ENCODE peak calls at places on chromosome 4, in eight cellular contexts. One of them, this sample, is unnamed. For H3K36me3, the result is how much of the 10 kb centered on the place peaks cover.

GRCh38 chr4:4289575-4289929 is 402 bp downstream of the LYAR start:
- DNase-seq in cardiac muscle cell: no peak
- DNase-seq in PC-3: peak
- DNase-seq in OCI-LY7: no peak
- DNase-seq in thyroid gland: no peak
- DNase-seq in upper lobe of right lung: no peak
- DNase-seq in IMR-90: no peak
- DNase-seq in CD4-positive, CD25-positive, alpha-beta regulatory T cell: no peak
- DNase-seq in this sample: peak

GRCh38 chr4:36348403-36348938 is 67.1 kb downstream of the DTHD1 start:
- DNase-seq in CD4-positive, CD25-positive, alpha-beta regulatory T cell: peak
- DNase-seq in IMR-90: no peak
- DNase-seq in upper lobe of right lung: no peak
- DNase-seq in PC-3: no peak
- DNase-seq in thyroid gland: no peak
- DNase-seq in cardiac muscle cell: no peak
- DNase-seq in OCI-LY7: peak
- DNase-seq in this sample: no peak

GRCh38 chr4:188396037-188396436 is 256.8 kb downstream of the TRIML1 start:
- DNase-seq in IMR-90: peak
- DNase-seq in PC-3: no peak
- DNase-seq in upper lobe of right lung: no peak
- DNase-seq in thyroid gland: no peak
- DNase-seq in OCI-LY7: no peak
- DNase-seq in cardiac muscle cell: no peak
- DNase-seq in CD4-positive, CD25-positive, alpha-beta regulatory T cell: no peak
- DNase-seq in this sample: peak

GRCh38 chr4:102272318-102272717 is 73.0 kb downstream of the SLC39A8 start:
- DNase-seq in CD4-positive, CD25-positive, alpha-beta regulatory T cell: no peak
- DNase-seq in PC-3: no peak
- DNase-seq in thyroid gland: no peak
- DNase-seq in upper lobe of right lung: no peak
- DNase-seq in cardiac muscle cell: no peak
- DNase-seq in OCI-LY7: no peak
- DNase-seq in IMR-90: no peak
- DNase-seq in this sample: no peak

GRCh38 chr4:41232406-41232805 is 18.1 kb upstream of the APBB2 start:
- DNase-seq in OCI-LY7: peak
- DNase-seq in upper lobe of right lung: no peak
- DNase-seq in PC-3: no peak
- DNase-seq in IMR-90: no peak
- DNase-seq in cardiac muscle cell: no peak
- DNase-seq in thyroid gland: no peak
- DNase-seq in CD4-positive, CD25-positive, alpha-beta regulatory T cell: no peak
- DNase-seq in this sample: no peak

GRCh38 chr4:147760695-147761094 is 28.8 kb downstream of the ARHGAP10 start:
- DNase-seq in PC-3: no peak
- DNase-seq in thyroid gland: peak
- DNase-seq in upper lobe of right lung: no peak
- DNase-seq in IMR-90: no peak
- DNase-seq in CD4-positive, CD25-positive, alpha-beta regulatory T cell: no peak
- DNase-seq in OCI-LY7: no peak
- DNase-seq in cardiac muscle cell: no peak
- DNase-seq in this sample: peak

GRCh38 chr4:173958445-173958844 is 325.0 kb downstream of the FBXO8 start:
- DNase-seq in cardiac muscle cell: peak
- DNase-seq in upper lobe of right lung: no peak
- DNase-seq in CD4-positive, CD25-positive, alpha-beta regulatory T cell: no peak
- DNase-seq in thyroid gland: no peak
- DNase-seq in IMR-90: peak
- DNase-seq in OCI-LY7: no peak
- DNase-seq in PC-3: no peak
- DNase-seq in this sample: peak

GRCh38 chr4:160825644-160826338 is 1338.0 kb downstream of the FSTL5 start:
- DNase-seq in PC-3: no peak
- DNase-seq in IMR-90: no peak
- DNase-seq in OCI-LY7: no peak
- DNase-seq in CD4-positive, CD25-positive, alpha-beta regulatory T cell: no peak
- DNase-seq in cardiac muscle cell: no peak
- DNase-seq in upper lobe of right lung: no peak
- DNase-seq in thyroid gland: no peak
- DNase-seq in this sample: no peak

GRCh38 chr4:128386761-128387599 is 99.4 kb upstream of the PGRMC2 start:
- DNase-seq in IMR-90: peak
- DNase-seq in PC-3: peak
- DNase-seq in OCI-LY7: no peak
- DNase-seq in thyroid gland: peak
- DNase-seq in upper lobe of right lung: peak
- DNase-seq in cardiac muscle cell: peak
- DNase-seq in CD4-positive, CD25-positive, alpha-beta regulatory T cell: no peak
- DNase-seq in this sample: peak

GRCh38 chr4:123449362-123449761 is 52.8 kb downstream of the SPRY1 start:
- DNase-seq in IMR-90: peak
- DNase-seq in PC-3: no peak
- DNase-seq in upper lobe of right lung: no peak
- DNase-seq in CD4-positive, CD25-positive, alpha-beta regulatory T cell: no peak
- DNase-seq in OCI-LY7: no peak
- DNase-seq in cardiac muscle cell: no peak
- DNase-seq in thyroid gland: no peak
- DNase-seq in this sample: no peak
- H3K36me3 ChIP-seq in IMR-90: under half
- H3K36me3 ChIP-seq in PC-3: under half
- H3K36me3 ChIP-seq in upper lobe of right lung: under half
- H3K36me3 ChIP-seq in CD4-positive, CD25-positive, alpha-beta regulatory T cell: under half
- H3K36me3 ChIP-seq in OCI-LY7: under half
- H3K36me3 ChIP-seq in cardiac muscle cell: under half
- H3K36me3 ChIP-seq in thyroid gland: under half
- H3K36me3 ChIP-seq in this sample: under half

GRCh38 chr4:90837241-90837640 is 710.0 kb downstream of the CCSER1 start:
- DNase-seq in PC-3: no peak
- DNase-seq in thyroid gland: no peak
- DNase-seq in cardiac muscle cell: peak
- DNase-seq in CD4-positive, CD25-positive, alpha-beta regulatory T cell: no peak
- DNase-seq in OCI-LY7: no peak
- DNase-seq in IMR-90: no peak
- DNase-seq in upper lobe of right lung: no peak
- DNase-seq in this sample: no peak
- H3K4me3 ChIP-seq in PC-3: no peak
- H3K4me3 ChIP-seq in thyroid gland: no peak
- H3K4me3 ChIP-seq in cardiac muscle cell: no peak
- H3K4me3 ChIP-seq in CD4-positive, CD25-positive, alpha-beta regulatory T cell: no peak
- H3K4me3 ChIP-seq in OCI-LY7: no peak
- H3K4me3 ChIP-seq in IMR-90: no peak
- H3K4me3 ChIP-seq in upper lobe of right lung: no peak
- H3K4me3 ChIP-seq in this sample: no peak

GRCh38 chr4:2907226-2907625 is 56.0 kb downstream of the NOP14 start:
- DNase-seq in IMR-90: no peak
- DNase-seq in cardiac muscle cell: no peak
- DNase-seq in OCI-LY7: no peak
- DNase-seq in CD4-positive, CD25-positive, alpha-beta regulatory T cell: no peak
- DNase-seq in PC-3: no peak
- DNase-seq in upper lobe of right lung: no peak
- DNase-seq in thyroid gland: no peak
- DNase-seq in this sample: no peak
- H3K36me3 ChIP-seq in IMR-90: half or more
- H3K36me3 ChIP-seq in cardiac muscle cell: half or more
- H3K36me3 ChIP-seq in OCI-LY7: under half
- H3K36me3 ChIP-seq in CD4-positive, CD25-positive, alpha-beta regulatory T cell: half or more
- H3K36me3 ChIP-seq in PC-3: under half
- H3K36me3 ChIP-seq in upper lobe of right lung: half or more
- H3K36me3 ChIP-seq in thyroid gland: half or more
- H3K36me3 ChIP-seq in this sample: half or more

GRCh38 chr4:184448828-184449227 is 25.5 kb downstream of the IRF2 start:
- DNase-seq in thyroid gland: peak
- DNase-seq in upper lobe of right lung: no peak
- DNase-seq in IMR-90: peak
- DNase-seq in cardiac muscle cell: peak
- DNase-seq in PC-3: no peak
- DNase-seq in CD4-positive, CD25-positive, alpha-beta regulatory T cell: peak
- DNase-seq in OCI-LY7: no peak
- DNase-seq in this sample: no peak
- H3K4me3 ChIP-seq in thyroid gland: peak
- H3K4me3 ChIP-seq in upper lobe of right lung: peak
- H3K4me3 ChIP-seq in IMR-90: peak
- H3K4me3 ChIP-seq in cardiac muscle cell: no peak
- H3K4me3 ChIP-seq in PC-3: no peak
- H3K4me3 ChIP-seq in CD4-positive, CD25-positive, alpha-beta regulatory T cell: peak
- H3K4me3 ChIP-seq in OCI-LY7: no peak
- H3K4me3 ChIP-seq in this sample: peak

DNA sequence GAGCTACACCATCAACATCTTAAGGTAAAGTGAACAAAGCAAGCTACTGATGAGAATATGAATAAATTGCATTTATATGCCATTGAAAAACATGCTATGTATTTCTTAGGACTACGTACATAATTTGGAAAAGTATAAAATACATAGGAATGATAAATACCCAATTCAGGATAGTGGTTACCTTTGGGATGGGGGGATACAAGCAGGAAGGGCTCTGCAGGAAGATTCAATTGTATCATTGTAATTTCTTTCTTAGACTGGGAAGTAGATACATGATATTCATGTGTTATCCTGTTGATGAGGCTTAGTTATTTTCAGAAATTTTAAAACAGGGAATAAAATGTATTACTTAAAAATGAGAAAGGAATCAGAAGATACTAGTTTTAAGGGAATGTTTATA is 43.4 kb downstream of the TRAPPC11 start:
- DNase-seq in cardiac muscle cell: no peak
- DNase-seq in PC-3: no peak
- DNase-seq in upper lobe of right lung: no peak
- DNase-seq in CD4-positive, CD25-positive, alpha-beta regulatory T cell: no peak
- DNase-seq in IMR-90: no peak
- DNase-seq in thyroid gland: no peak
- DNase-seq in OCI-LY7: no peak
- DNase-seq in this sample: no peak
- H3K36me3 ChIP-seq in cardiac muscle cell: half or more
- H3K36me3 ChIP-seq in PC-3: under half
- H3K36me3 ChIP-seq in upper lobe of right lung: half or more
- H3K36me3 ChIP-seq in CD4-positive, CD25-positive, alpha-beta regulatory T cell: half or more
- H3K36me3 ChIP-seq in IMR-90: under half
- H3K36me3 ChIP-seq in thyroid gland: half or more
- H3K36me3 ChIP-seq in OCI-LY7: half or more
- H3K36me3 ChIP-seq in this sample: half or more

DNA sequence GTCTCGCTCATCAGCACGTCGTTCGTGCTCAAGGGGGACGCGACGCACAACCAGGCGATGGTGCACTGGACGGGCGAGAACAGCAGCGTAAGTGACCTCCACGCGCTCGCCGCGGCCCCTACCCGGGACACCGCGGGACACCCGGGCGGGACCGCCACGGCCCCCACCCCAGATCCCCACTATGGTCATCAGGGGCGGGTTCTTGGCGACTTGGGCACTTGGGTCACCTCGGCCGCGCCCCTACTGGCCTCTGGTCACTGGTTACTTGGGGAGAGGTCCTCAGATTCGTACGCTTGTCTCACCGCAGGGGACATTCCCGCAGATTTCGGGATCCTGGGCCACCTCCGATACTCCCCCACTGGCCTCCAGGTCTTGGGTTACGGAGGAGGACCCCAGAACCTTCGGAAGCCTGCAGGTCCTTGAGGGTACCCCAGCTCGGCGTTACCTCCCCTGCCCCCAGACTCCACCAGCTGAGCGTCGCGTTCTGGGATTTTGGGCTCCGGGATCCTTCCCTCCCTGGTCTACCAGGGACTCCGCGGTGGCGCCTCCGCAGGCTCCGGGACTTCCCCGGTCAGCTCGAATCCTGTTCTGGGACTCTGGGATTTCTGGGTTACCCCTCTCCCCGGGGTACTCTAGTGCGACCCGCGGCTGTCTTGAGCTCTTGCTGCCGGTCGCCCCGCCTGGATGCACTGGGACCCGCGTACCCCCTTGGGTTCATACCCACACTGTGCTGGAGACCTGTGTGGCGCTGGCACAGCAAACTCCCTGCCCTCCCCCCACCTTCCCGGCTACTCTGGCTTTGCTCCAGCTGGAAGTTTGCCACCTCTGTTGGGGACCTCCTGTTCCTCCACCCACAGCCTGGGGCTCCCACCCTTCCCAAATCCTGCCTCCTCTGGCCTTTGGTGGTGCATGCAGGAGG is 961 bp downstream of the SORCS2 start:
- DNase-seq in OCI-LY7: no peak
- DNase-seq in PC-3: peak
- DNase-seq in thyroid gland: peak
- DNase-seq in cardiac muscle cell: no peak
- DNase-seq in CD4-positive, CD25-positive, alpha-beta regulatory T cell: no peak
- DNase-seq in IMR-90: no peak
- DNase-seq in upper lobe of right lung: peak
- DNase-seq in this sample: peak
- H3K4me3 ChIP-seq in OCI-LY7: no peak
- H3K4me3 ChIP-seq in PC-3: peak
- H3K4me3 ChIP-seq in thyroid gland: peak
- H3K4me3 ChIP-seq in cardiac muscle cell: peak
- H3K4me3 ChIP-seq in CD4-positive, CD25-positive, alpha-beta regulatory T cell: no peak
- H3K4me3 ChIP-seq in IMR-90: peak
- H3K4me3 ChIP-seq in upper lobe of right lung: peak
- H3K4me3 ChIP-seq in this sample: peak

GRCh38 chr4:67499799-67500198 is 45.5 kb downstream of the CENPC start:
- DNase-seq in cardiac muscle cell: no peak
- DNase-seq in upper lobe of right lung: no peak
- DNase-seq in CD4-positive, CD25-positive, alpha-beta regulatory T cell: no peak
- DNase-seq in IMR-90: no peak
- DNase-seq in thyroid gland: no peak
- DNase-seq in PC-3: no peak
- DNase-seq in OCI-LY7: no peak
- DNase-seq in this sample: no peak
- H3K36me3 ChIP-seq in cardiac muscle cell: under half
- H3K36me3 ChIP-seq in upper lobe of right lung: under half
- H3K36me3 ChIP-seq in CD4-positive, CD25-positive, alpha-beta regulatory T cell: half or more
- H3K36me3 ChIP-seq in IMR-90: under half
- H3K36me3 ChIP-seq in thyroid gland: under half
- H3K36me3 ChIP-seq in PC-3: under half
- H3K36me3 ChIP-seq in OCI-LY7: half or more
- H3K36me3 ChIP-seq in this sample: under half

GRCh38 chr4:17512973-17513665 is 1.2 kb upstream of the QDPR start:
- DNase-seq in IMR-90: no peak
- DNase-seq in PC-3: no peak
- DNase-seq in cardiac muscle cell: no peak
- DNase-seq in thyroid gland: no peak
- DNase-seq in OCI-LY7: no peak
- DNase-seq in upper lobe of right lung: no peak
- DNase-seq in CD4-positive, CD25-positive, alpha-beta regulatory T cell: no peak
- DNase-seq in this sample: no peak
- H3K4me3 ChIP-seq in IMR-90: no peak
- H3K4me3 ChIP-seq in PC-3: peak
- H3K4me3 ChIP-seq in cardiac muscle cell: no peak
- H3K4me3 ChIP-seq in thyroid gland: peak
- H3K4me3 ChIP-seq in OCI-LY7: peak
- H3K4me3 ChIP-seq in upper lobe of right lung: no peak
- H3K4me3 ChIP-seq in CD4-positive, CD25-positive, alpha-beta regulatory T cell: peak
- H3K4me3 ChIP-seq in this sample: no peak

DNA sequence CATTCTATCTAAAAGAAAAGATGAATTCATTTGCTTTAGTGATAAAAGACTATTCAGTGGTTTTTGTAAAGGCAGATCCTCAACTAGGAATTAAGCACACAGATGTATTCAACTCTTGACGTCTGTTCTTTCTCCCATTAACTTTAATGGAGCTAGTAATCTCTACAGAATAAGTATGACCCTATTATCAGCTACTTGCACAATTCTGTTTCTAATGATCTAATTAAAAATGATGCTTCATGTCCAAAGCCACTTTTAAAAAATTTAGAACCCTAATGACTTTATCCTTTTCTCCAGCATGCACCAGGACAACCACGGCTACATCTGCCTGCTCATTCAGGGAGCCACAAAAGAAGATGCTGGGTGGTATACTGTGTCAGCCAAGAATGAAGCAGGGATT is 85.4 kb downstream of the CBR4 start:
- DNase-seq in OCI-LY7: no peak
- DNase-seq in IMR-90: no peak
- DNase-seq in cardiac muscle cell: no peak
- DNase-seq in CD4-positive, CD25-positive, alpha-beta regulatory T cell: no peak
- DNase-seq in upper lobe of right lung: no peak
- DNase-seq in PC-3: no peak
- DNase-seq in thyroid gland: no peak
- DNase-seq in this sample: no peak
- H3K36me3 ChIP-seq in OCI-LY7: under half
- H3K36me3 ChIP-seq in IMR-90: under half
- H3K36me3 ChIP-seq in cardiac muscle cell: half or more
- H3K36me3 ChIP-seq in CD4-positive, CD25-positive, alpha-beta regulatory T cell: under half
- H3K36me3 ChIP-seq in upper lobe of right lung: half or more
- H3K36me3 ChIP-seq in PC-3: under half
- H3K36me3 ChIP-seq in thyroid gland: under half
- H3K36me3 ChIP-seq in this sample: half or more

This sample was measured in adipocyte.